ENCODE peak calls at places on chromosomes 5 and 9, in eight cellular contexts. D is CD8-positive, alpha-beta T cell; R is HFFc6; S is sigmoid colon; T is BJ; H is heart left ventricle; P is RWPE2; W is GM20000. Z is an unnamed sample.

GRCh38 chr9:35776018-35776417 is 15.4 kb upstream of the NPR2 start:
- DNase-seq in D (no peak), R (no peak), S (no peak), T (no peak), H (no peak), P (no peak), W (no peak), Z (no peak)

GRCh38 chr9:136756836-136757235 is 1.2 kb downstream of the LCN8 start:
- DNase-seq in D (no peak), R (no peak), S (peak), T (no peak), H (no peak), P (no peak), W (no peak), Z (no peak)

GRCh38 chr5:76403963-76404693 is 1.0 kb downstream of the IQGAP2 start:
- DNase-seq in D (peak), R (no peak), S (peak), T (no peak), H (peak), P (no peak), W (peak), Z (peak)

GRCh38 chr5:9295466-9295801 is 250.4 kb downstream of the SEMA5A start:
- DNase-seq in D (no peak), R (no peak), S (no peak), T (no peak), H (no peak), P (no peak), W (no peak), Z (no peak)

GRCh38 chr5:28414619-28415018 is 1376.2 kb upstream of the CDH9 start:
- DNase-seq in D (no peak), R (no peak), S (no peak), T (no peak), H (no peak), P (no peak), W (no peak), Z (no peak)

GRCh38 chr5:73519531-73520283 is 21.5 kb downstream of the BTF3 start:
- DNase-seq in D (peak), R (peak), S (no peak), T (no peak), H (peak), P (no peak), W (peak), Z (peak)

GRCh38 chr5:157767674-157768073 is 24.2 kb downstream of the LSM11 start:
- DNase-seq in D (no peak), R (no peak), S (no peak), T (no peak), H (no peak), P (no peak), W (no peak), Z (no peak)

GRCh38 chr5:172183881-172184280 is 4.1 kb downstream of the STK10 start:
- DNase-seq in D (no peak), R (no peak), S (no peak), T (no peak), H (no peak), P (no peak), W (no peak), Z (no peak)

GRCh38 chr9:33263131-33263935 is 1.2 kb downstream of the BAG1 start:
- DNase-seq in D (peak), R (peak), S (no peak), T (no peak), H (no peak), P (no peak), W (peak), Z (no peak)

GRCh38 chr9:122053951-122054350 is 39.2 kb downstream of the TTLL11 start:
- DNase-seq in D (no peak), R (no peak), S (no peak), T (peak), H (no peak), P (no peak), W (no peak), Z (no peak)

GRCh38 chr9:108053555-108054061 is 564.0 kb upstream of the KLF4 start:
- DNase-seq in D (no peak), R (peak), S (peak), T (no peak), H (peak), P (no peak), W (no peak), Z (no peak)

GRCh38 chr9:98539954-98540353 is 168.8 kb downstream of the GABBR2 start:
- DNase-seq in D (no peak), R (no peak), S (no peak), T (no peak), H (no peak), P (no peak), W (no peak), Z (no peak)

GRCh38 chr5:141866111-141866510 is 12.1 kb downstream of the PCDH1 start:
- DNase-seq in D (no peak), R (no peak), S (peak), T (no peak), H (no peak), P (peak), W (no peak), Z (no peak)

GRCh38 chr9:110148384-110148783 is 59.6 kb downstream of the C9orf152 start:
- DNase-seq in D (no peak), R (no peak), S (no peak), T (no peak), H (no peak), P (no peak), W (peak), Z (no peak)

GRCh38 chr9:113953541-113953940 is 77.4 kb downstream of the ZNF618 start:
- DNase-seq in D (no peak), R (no peak), S (no peak), T (no peak), H (no peak), P (no peak), W (no peak), Z (no peak)

GRCh38 chr9:131524578-131525315 is 6.3 kb downstream of the UCK1 start:
- DNase-seq in D (no peak), R (peak), S (peak), T (peak), H (no peak), P (no peak), W (peak), Z (no peak)

GRCh38 chr9:88989961-88990570 is 1.2 kb upstream of the S1PR3 start:
- DNase-seq in D (no peak), R (no peak), S (no peak), T (no peak), H (no peak), P (no peak), W (no peak), Z (no peak)

DNA sequence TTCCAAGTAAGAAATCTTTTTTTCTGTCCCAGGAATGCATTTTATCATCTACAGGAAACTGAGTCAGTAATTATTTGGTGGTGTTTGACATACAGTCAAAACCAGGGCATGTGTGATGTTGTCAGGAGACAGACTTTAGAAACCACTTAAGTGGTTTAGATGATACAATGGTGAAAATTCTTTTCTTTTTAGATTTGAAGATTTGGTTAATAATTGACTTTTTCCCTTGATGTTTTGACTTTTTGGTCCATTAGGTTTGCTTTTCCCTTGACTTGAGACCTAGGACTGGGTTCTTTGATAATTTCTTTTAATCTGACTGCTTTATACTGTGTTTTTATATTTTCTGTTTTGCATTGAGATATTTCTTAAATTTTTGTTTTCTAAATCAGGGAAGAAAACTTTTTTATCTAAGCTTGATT is 85.2 kb downstream of the RASGRF2 start:
- DNase-seq in D (no peak), R (no peak), S (no peak), T (no peak), H (no peak), P (no peak), W (no peak), Z (no peak)
- TF ChIP-seq CTCF in D (no peak), R (no peak), S (no peak), T (no peak), H (no peak), P (no peak), W (no peak), Z (no peak)

GRCh38 chr5:145811834-145812625 is 23.1 kb downstream of the PRELID2 start:
- DNase-seq in D (no peak), R (peak), S (no peak), T (no peak), H (no peak), P (no peak), W (no peak), Z (no peak)
- TF ChIP-seq CTCF in D (no peak), R (peak), S (no peak), T (peak), H (peak), P (peak), W (no peak), Z (no peak)

GRCh38 chr5:107376546-107377276 is 294.0 kb downstream of the EFNA5 start:
- DNase-seq in D (no peak), R (no peak), S (no peak), T (no peak), H (no peak), P (no peak), W (no peak), Z (no peak)

GRCh38 chr5:107378218-107378899 is 292.4 kb downstream of the EFNA5 start:
- DNase-seq in D (no peak), R (no peak), S (no peak), T (no peak), H (no peak), P (no peak), W (no peak), Z (no peak)

GRCh38 chr5:107380654-107381053 is 290.1 kb downstream of the EFNA5 start:
- DNase-seq in D (no peak), R (no peak), S (no peak), T (no peak), H (no peak), P (no peak), W (no peak), Z (no peak)

GRCh38 chr5:107373511-107374263 is 297.1 kb downstream of the EFNA5 start:
- DNase-seq in D (no peak), R (no peak), S (no peak), T (no peak), H (no peak), P (no peak), W (no peak), Z (no peak)

DNA sequence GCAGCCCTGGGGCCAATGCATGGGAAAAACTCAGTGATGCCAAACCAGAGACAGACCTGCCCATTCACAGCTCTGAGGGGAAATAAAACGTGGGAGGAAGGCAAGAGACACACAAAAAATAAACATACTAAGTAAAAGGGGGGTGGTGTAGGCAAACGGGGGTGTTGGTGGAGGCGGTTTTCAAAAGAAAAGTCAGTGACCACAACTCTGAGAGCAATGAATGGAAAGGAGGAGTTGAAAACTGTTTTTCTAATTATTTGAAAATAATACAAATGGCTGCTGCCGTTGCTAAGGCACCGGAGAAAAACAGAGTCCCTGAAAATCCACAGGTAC is 293.5 kb downstream of the EFNA5 start:
- DNase-seq in D (no peak), R (no peak), S (no peak), T (no peak), H (no peak), P (no peak), W (no peak), Z (no peak)
- TF ChIP-seq CTCF in D (no peak), R (no peak), S (no peak), T (no peak), H (no peak), P (no peak), W (no peak), Z (no peak)

DNA sequence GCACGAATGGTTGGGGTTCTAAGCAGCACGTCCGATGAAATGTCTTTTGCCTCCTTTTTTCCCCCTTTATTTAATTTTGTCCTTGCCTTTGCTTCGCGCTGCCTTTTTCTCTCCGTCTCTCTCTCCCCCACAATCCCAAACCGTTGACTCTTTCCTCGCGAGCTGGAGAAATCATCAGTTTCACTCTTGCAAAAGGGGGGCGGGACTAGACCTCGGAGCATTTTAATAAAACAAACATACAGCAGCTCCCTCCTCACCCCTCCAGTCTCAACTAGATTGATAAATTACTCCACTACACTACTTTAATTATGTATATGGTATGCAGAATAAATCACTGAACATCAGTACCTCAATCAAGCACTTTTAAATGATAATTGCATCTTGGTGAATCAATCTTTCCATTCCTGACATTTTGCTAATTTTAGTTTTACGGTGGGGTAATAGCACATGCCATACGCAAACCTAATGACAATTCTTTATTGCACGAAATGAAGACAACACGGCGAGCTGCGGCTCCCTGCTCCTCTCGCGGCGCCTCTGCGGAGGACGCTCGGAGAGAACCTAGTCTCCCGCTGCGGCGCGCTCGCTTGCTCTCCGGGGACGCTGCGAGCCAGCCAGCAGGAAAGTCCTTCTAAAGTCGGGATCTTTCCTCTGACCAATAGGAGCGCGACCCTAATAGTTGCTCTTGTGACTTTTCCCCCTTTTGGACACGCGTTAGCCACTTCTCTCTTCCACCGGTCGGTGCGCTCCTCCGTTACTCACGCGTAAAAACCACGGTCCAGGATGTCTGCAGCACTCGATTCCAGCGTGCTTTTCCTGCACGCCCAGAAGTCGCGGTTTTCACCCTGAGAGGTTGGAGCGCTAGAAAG is 816 bp upstream of the MEF2C start:
- DNase-seq in D (no peak), R (peak), S (peak), T (no peak), H (peak), P (no peak), W (peak), Z (peak)
- TF ChIP-seq CTCF in D (no peak), R (peak), S (no peak), T (no peak), H (no peak), P (no peak), W (no peak), Z (no peak)

DNA sequence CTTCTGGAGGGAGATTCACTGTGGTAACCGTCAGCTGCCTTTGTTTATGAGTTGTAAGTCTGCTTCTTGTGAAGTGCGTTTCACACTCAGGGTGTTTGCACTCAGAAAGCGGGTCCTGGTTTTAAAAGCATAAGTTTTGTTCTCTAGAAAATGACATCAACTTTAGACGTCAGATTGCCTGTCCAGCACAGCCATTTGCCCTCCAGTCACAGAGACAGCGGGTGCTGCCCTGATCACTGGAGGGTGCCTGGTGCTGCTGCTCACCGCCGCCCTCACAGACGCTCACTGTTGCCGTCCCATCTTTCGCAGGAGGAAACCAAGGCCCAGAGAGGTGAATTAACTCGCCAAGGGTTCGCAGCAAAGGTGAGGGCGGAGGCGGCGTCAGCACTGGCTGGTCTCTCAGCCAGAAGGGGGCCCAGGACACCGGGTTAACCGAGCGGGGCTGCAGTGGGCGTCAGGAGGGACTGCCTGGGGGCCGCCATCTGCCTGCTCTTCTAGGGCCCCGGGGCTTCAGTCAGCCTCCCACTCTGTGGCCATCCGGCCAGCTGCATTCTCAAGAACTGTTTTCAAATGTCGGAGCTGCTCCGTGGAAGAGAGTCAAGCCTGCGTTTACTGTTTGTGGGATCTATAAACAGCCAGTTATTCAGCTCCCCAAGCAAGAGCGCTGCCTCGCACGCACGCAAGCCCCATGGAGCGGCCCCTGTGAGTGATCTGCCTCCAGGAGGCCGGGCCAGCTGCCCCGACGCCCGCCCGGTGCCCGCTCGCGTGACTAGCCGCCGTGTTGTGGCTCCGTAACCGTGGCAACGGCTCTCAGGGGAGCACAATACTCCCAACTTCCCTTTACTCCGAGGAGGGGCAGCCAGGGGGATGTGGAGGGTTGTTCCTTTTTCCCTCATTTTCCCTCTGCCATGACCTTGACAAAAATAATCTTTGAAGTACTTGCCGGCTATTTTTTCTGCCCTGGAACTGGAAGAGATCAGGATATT is 43.4 kb upstream of the EXOC3 start:
- DNase-seq in D (no peak), R (peak), S (peak), T (peak), H (peak), P (peak), W (peak), Z (peak)
- TF ChIP-seq CTCF in D (no peak), R (peak), S (no peak), T (no peak), H (no peak), P (no peak), W (no peak), Z (no peak)

Z was measured in CD14-positive monocyte.